ENCODE peak calls at places on chromosomes 3 and 15, in nine cellular contexts. S is AG04449, T is GM12865, U is fibroblast of pulmonary artery, K is astrocyte of the spinal cord, E is mammary epithelial cell, A is lower lobe of right lung, J is mucosa of descending colon, Y is cardiac fibroblast. Q is an unnamed sample.

GRCh38 chr3:74787008-74787407 is 172.5 kb upstream of the CNTN3 start:
- DNase-seq in S (no peak), T (no peak), U (no peak), K (no peak), E (no peak), A (no peak), J (no peak), Y (no peak), Q (no peak)

GRCh38 chr15:84653584-84653909 is 536 bp downstream of the WDR73 start:
- DNase-seq in S (no peak), T (no peak), U (no peak), K (no peak), E (no peak), A (no peak), J (no peak), Y (no peak), Q (no peak)

GRCh38 chr15:31974855-31975421 is 55.4 kb upstream of the CHRNA7 start:
- DNase-seq in S (no peak), T (peak; percentile 34), U (peak; percentile 21), K (peak; percentile 28), E (no peak), A (no peak), J (peak; percentile 67), Y (peak; percentile 18), Q (no peak)

GRCh38 chr15:45892182-45892581 is 257.4 kb downstream of the SQOR start:
- DNase-seq in S (no peak), T (no peak), U (peak; percentile 19), K (no peak), E (peak; percentile 48), A (no peak), J (no peak), Y (no peak), Q (peak; percentile 82)

GRCh38 chr3:115819785-115820384 is 196.6 kb downstream of the GAP43 start:
- DNase-seq in S (no peak), T (peak; percentile 82), U (peak; percentile 93), K (peak; percentile 87), E (peak; percentile 64), A (peak; percentile 48), J (peak; percentile 91), Y (peak; percentile 92), Q (peak; percentile 83)

GRCh38 chr3:13173186-13173585 is 100.0 kb upstream of the IQSEC1 start:
- DNase-seq in S (no peak), T (no peak), U (no peak), K (no peak), E (no peak), A (no peak), J (no peak), Y (no peak), Q (no peak)

GRCh38 chr3:159130108-159130507 is 328.3 kb downstream of the MFSD1 start:
- DNase-seq in S (no peak), T (peak; percentile 52), U (no peak), K (no peak), E (no peak), A (no peak), J (peak; percentile 72), Y (no peak), Q (no peak)

GRCh38 chr3:190562866-190563525 is 49.1 kb downstream of the IL1RAP start:
- DNase-seq in S (no peak), T (no peak), U (peak; percentile 10), K (peak; percentile 29), E (no peak), A (no peak), J (no peak), Y (peak; percentile 34), Q (no peak)

GRCh38 chr3:124075758-124076157 is 83.8 kb upstream of the ROPN1 start:
- DNase-seq in S (no peak), T (no peak), U (no peak), K (peak; percentile 2), E (no peak), A (no peak), J (no peak), Y (no peak), Q (peak; percentile 69)

GRCh38 chr3:66037330-66037985 is 1.3 kb downstream of the MAGI1 start:
- DNase-seq in S (no peak), T (no peak), U (peak; percentile 47), K (peak; percentile 38), E (peak; percentile 45), A (peak; percentile 71), J (peak; percentile 62), Y (peak; percentile 62), Q (no peak)

GRCh38 chr15:82045179-82045891 is 483 bp downstream of the MEX3B start:
- DNase-seq in S (no peak), T (peak; percentile 37), U (peak; percentile 49), K (peak; percentile 63), E (peak; percentile 46), A (peak; percentile 67), J (peak; percentile 35), Y (peak; percentile 52), Q (no peak)

GRCh38 chr3:48194446-48195071 is 6.3 kb upstream of the CDC25A start:
- DNase-seq in S (no peak), T (peak; percentile 41), U (peak; percentile 73), K (peak; percentile 50), E (peak; percentile 63), A (peak; percentile 59), J (peak; percentile 79), Y (peak; percentile 71), Q (no peak)

GRCh38 chr3:181610973-181611265 is 100.8 kb upstream of the SOX2 start:
- DNase-seq in S (no peak), T (no peak), U (no peak), K (no peak), E (no peak), A (no peak), J (no peak), Y (no peak), Q (no peak)

GRCh38 chr3:4571690-4572334 is 78.7 kb downstream of the ITPR1 start:
- DNase-seq in S (no peak), T (peak; percentile 18), U (peak; percentile 21), K (no peak), E (peak; percentile 27), A (no peak), J (no peak), Y (no peak), Q (no peak)
- TF ChIP-seq CTCF in S (no peak), T (peak; percentile 5), U (peak; percentile 23), K (no peak), E (no peak), A (no peak), J (no peak), Y (peak; percentile 11), Q (no peak)

GRCh38 chr3:152175576-152175883 is 93.2 kb upstream of the MBNL1 start:
- DNase-seq in S (peak; percentile 93), T (no peak), U (peak; percentile 89), K (peak; percentile 90), E (peak; percentile 77), A (no peak), J (no peak), Y (peak; percentile 89), Q (no peak)
- H3K4me3 ChIP-seq in S (no peak overlapping the region), T (no peak overlapping the region), U (no peak overlapping the region), K (no peak overlapping the region), E (no peak overlapping the region), A (no peak overlapping the region), J (no peak overlapping the region), Y (no peak overlapping the region), Q (no peak overlapping the region)

GRCh38 chr3:14225421-14225820 is 46.8 kb downstream of the LSM3 start:
- DNase-seq in S (no peak), T (peak; percentile 67), U (no peak), K (no peak), E (no peak), A (no peak), J (peak; percentile 64), Y (no peak), Q (peak; percentile 28)
- TF ChIP-seq CTCF in S (no peak), T (no peak), U (no peak), K (no peak), E (no peak), A (no peak), J (no peak), Y (no peak), Q (no peak)

GRCh38 chr3:8766148-8766547 is 3.3 kb downstream of the OXTR start:
- DNase-seq in S (no peak), T (no peak), U (no peak), K (no peak), E (no peak), A (no peak), J (no peak), Y (no peak), Q (no peak)

GRCh38 chr3:8768364-8769087 is 887 bp downstream of the OXTR start:
- DNase-seq in S (no peak), T (peak; percentile 80), U (no peak), K (no peak), E (no peak), A (no peak), J (no peak), Y (no peak), Q (peak; percentile 56)

GRCh38 chr3:8767667-8768363 is 1.6 kb downstream of the OXTR start:
- DNase-seq in S (no peak), T (peak; percentile 83), U (no peak), K (no peak), E (peak; percentile 71), A (no peak), J (peak; percentile 52), Y (no peak), Q (peak; percentile 55)

GRCh38 chr3:8765528-8765927 is 3.9 kb downstream of the OXTR start:
- DNase-seq in S (no peak), T (no peak), U (no peak), K (no peak), E (no peak), A (no peak), J (no peak), Y (no peak), Q (peak; percentile 21)

DNA sequence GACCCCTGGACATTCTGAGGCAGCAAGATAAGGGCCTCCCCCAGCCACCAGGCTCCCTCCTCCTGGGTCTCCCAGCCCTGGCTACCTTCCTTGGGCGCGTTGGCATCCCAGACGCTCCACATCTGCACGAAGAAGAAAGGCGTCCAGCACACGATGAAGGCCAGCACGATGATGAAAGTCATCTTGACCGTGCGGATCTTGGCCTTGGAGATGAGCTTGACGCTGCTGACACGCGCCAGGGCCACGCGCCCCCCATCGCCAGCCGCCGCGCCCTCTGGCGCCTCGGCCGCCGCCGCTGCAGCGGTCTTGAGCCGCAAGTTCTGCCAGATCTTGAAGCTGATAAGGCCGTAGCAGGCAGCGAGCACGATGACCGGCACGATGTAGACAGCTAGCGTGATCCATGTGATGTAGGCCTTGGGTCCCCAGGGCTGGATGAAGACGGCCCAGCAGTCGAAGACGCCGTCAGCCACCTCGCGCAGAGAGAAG is 2.2 kb downstream of the OXTR start:
- DNase-seq in S (no peak), T (no peak), U (no peak), K (no peak), E (no peak), A (no peak), J (no peak), Y (no peak), Q (no peak)
- H3K4me3 ChIP-seq in S (peak overlapping the region; percentile 78), T (peak overlapping the region; percentile 61), U (no peak overlapping the region), K (peak overlapping the region; percentile 31), E (no peak overlapping the region), A (peak overlapping the region; percentile 17), J (no peak overlapping the region), Y (no peak overlapping the region), Q (peak overlapping the region; percentile 68)

Q was measured in ascending aorta.